ENCODE peak calls at places on chromosomes 3 and 15, in eight cellular contexts. P is body of pancreas, N is psoas muscle, D is brain microvascular endothelial cell, F is HCT116, G is heart right ventricle, X is AG04450, R is fibroblast of lung. Y is an unnamed sample.

GRCh38 chr3:60746690-60747416 is 504.4 kb downstream of the FHIT start:
- DNase-seq in G (no peak), N (no peak), R (peak), P (no peak), X (no peak), D (no peak), F (no peak), Y (no peak)

GRCh38 chr3:129577356-129577755 is 29.1 kb downstream of the PLXND1 start:
- DNase-seq in G (peak), X (no peak), N (peak), D (no peak), P (peak), R (peak), F (no peak), Y (no peak)

GRCh38 chr3:126522363-126522788 is 1.6 kb upstream of the CHST13 start:
- DNase-seq in X (no peak), R (peak), P (peak), G (peak), D (peak), N (peak), F (peak), Y (no peak)

GRCh38 chr15:96851613-96852012 is 521.1 kb downstream of the NR2F2 start:
- DNase-seq in R (peak), N (no peak), P (peak), D (peak), G (no peak), X (no peak), F (no peak), Y (no peak)

GRCh38 chr3:20575153-20575552 is 389.1 kb upstream of the SGO1 start:
- DNase-seq in R (peak), D (peak), X (peak), F (no peak), G (no peak), P (no peak), N (no peak), Y (no peak)

GRCh38 chr15:88896339-88897033 is 1.1 kb upstream of the HAPLN3 start:
- DNase-seq in G (no peak), D (no peak), N (no peak), F (no peak), R (no peak), P (no peak), X (no peak), Y (no peak)

GRCh38 chr3:14222900-14223594 is 44.4 kb downstream of the LSM3 start:
- DNase-seq in D (no peak), N (no peak), F (no peak), P (no peak), R (peak), G (no peak), X (no peak), Y (no peak)

GRCh38 chr15:39239562-39239961 is 341.3 kb upstream of the THBS1 start:
- DNase-seq in P (no peak), N (no peak), R (peak), F (no peak), D (no peak), X (no peak), G (no peak), Y (no peak)

GRCh38 chr15:47294765-47295259 is 422.5 kb upstream of the SEMA6D start:
- DNase-seq in G (no peak), R (peak), X (no peak), D (no peak), F (no peak), P (no peak), N (no peak), Y (no peak)

GRCh38 chr3:45210308-45211038 is 15.6 kb downstream of the TMEM158 start:
- DNase-seq in R (peak), X (peak), D (peak), G (peak), N (peak), F (peak), P (peak), Y (peak)

GRCh38 chr3:127383656-127384179 is 95.9 kb upstream of the PRR20G start:
- DNase-seq in R (no peak), N (no peak), X (no peak), F (no peak), G (no peak), D (no peak), P (no peak), Y (no peak)

GRCh38 chr3:78754066-78754743 is 1013.6 kb downstream of the ROBO1 start:
- DNase-seq in X (peak), N (no peak), D (peak), F (no peak), P (no peak), G (no peak), R (peak), Y (no peak)

GRCh38 chr15:76274226-76274625 is 37.0 kb downstream of the ETFA start:
- DNase-seq in R (peak), D (peak), G (no peak), P (no peak), F (no peak), X (no peak), N (no peak), Y (no peak)

GRCh38 chr3:188706176-188706575 is 465.6 kb upstream of the TPRG1 start:
- DNase-seq in F (no peak), R (no peak), D (no peak), X (no peak), G (no peak), N (no peak), P (no peak), Y (no peak)

GRCh38 chr3:141498592-141499223 is 11.9 kb downstream of the RASA2 start:
- DNase-seq in P (peak), X (no peak), G (peak), R (no peak), D (no peak), F (no peak), N (no peak), Y (no peak)

GRCh38 chr15:39687965-39688364 is 94.7 kb downstream of the FSIP1 start:
- DNase-seq in P (no peak), R (no peak), N (no peak), D (no peak), F (no peak), X (no peak), G (no peak), Y (no peak)

GRCh38 chr15:77858677-77859490 is 218.6 kb downstream of the TBC1D2B start:
- DNase-seq in D (no peak), N (no peak), F (no peak), P (peak), R (no peak), X (no peak), G (no peak), Y (no peak)

GRCh38 chr15:77856718-77857346 is 220.7 kb downstream of the TBC1D2B start:
- DNase-seq in G (no peak), R (no peak), F (no peak), N (no peak), D (no peak), X (no peak), P (no peak), Y (no peak)

GRCh38 chr15:77857419-77857818 is 220.1 kb downstream of the TBC1D2B start:
- DNase-seq in N (no peak), P (no peak), X (no peak), D (no peak), F (no peak), G (no peak), R (no peak), Y (no peak)

GRCh38 chr15:77860101-77860691 is 217.3 kb downstream of the TBC1D2B start:
- DNase-seq in P (no peak), X (no peak), D (no peak), G (no peak), R (no peak), F (no peak), N (no peak), Y (no peak)

GRCh38 chr15:77859491-77860060 is 217.9 kb downstream of the TBC1D2B start:
- DNase-seq in F (no peak), G (no peak), N (no peak), R (no peak), X (no peak), P (peak), D (no peak), Y (no peak)
- H3K27ac ChIP-seq in F (no peak), G (no peak), N (no peak), R (no peak), X (no peak), P (peak), D (no peak), Y (no peak)

DNA sequence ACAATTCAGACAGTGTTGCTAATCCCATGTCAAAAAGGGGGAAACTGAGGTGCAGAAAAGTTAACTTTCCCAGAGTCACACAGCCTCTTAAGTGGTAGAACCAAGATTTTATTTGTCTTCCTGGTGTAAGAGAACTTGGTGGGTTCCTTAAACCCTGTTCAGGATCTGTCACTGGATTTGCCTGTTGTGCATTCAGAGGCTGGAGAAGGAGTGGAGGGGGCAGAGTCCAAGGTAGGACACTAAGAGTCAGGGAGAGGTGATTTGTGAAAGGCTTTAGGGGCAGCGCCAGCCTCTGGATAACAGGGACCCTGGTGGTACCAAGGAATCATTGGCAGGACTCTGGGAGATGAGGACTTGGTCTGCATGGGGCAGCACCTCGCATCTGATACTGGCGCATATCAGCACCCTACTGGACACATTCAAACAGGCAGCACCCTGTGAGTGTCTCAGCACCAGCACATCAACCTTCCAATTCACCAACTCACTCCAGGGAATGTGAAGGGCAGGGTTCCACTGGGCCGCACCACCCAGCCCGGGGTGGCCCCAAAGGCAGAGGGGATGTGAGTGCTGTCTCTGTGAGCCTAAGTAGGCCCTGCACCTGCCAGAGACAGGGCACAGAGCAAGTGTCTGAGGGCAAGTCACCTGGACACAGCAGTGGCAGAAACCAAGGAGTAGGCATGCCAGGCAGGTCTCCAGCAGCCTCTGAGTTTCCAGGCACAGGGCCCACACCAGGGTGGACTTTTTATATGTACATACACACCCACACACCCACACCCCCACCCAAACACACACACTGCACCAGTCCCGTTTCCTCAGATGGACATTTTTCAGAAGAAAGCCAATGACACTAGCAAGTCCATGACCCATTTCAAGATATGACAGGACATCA is 71.6 kb downstream of the LIPC start:
- DNase-seq in R (no peak), D (no peak), G (no peak), F (no peak), X (no peak), P (no peak), N (no peak), Y (no peak)
- H3K27ac ChIP-seq in R (no peak), D (no peak), G (no peak), F (no peak), X (no peak), P (no peak), N (no peak), Y (no peak)

GRCh38 chr3:138898301-138898700 is 48.6 kb downstream of the FOXL2 start:
- DNase-seq in F (no peak), G (peak), D (peak), P (no peak), R (peak), N (no peak), X (no peak), Y (no peak)
- H3K27ac ChIP-seq in F (no peak), G (peak), D (no peak), P (no peak), R (no peak), N (peak), X (no peak), Y (no peak)

GRCh38 chr15:28114721-28115622 is 15.9 kb upstream of the OCA2 start:
- DNase-seq in D (peak), F (no peak), G (no peak), X (no peak), P (no peak), N (no peak), R (no peak), Y (no peak)

GRCh38 chr15:28113426-28114113 is 14.5 kb upstream of the OCA2 start:
- DNase-seq in D (no peak), P (no peak), N (no peak), F (no peak), X (no peak), G (no peak), R (no peak), Y (no peak)

GRCh38 chr15:28115871-28116270 is 16.8 kb upstream of the OCA2 start:
- DNase-seq in R (no peak), P (no peak), X (no peak), D (no peak), N (no peak), G (no peak), F (no peak), Y (no peak)

GRCh38 chr15:28112962-28113361 is 13.8 kb upstream of the OCA2 start:
- DNase-seq in R (no peak), N (no peak), F (no peak), P (no peak), X (no peak), D (no peak), G (no peak), Y (no peak)

DNA sequence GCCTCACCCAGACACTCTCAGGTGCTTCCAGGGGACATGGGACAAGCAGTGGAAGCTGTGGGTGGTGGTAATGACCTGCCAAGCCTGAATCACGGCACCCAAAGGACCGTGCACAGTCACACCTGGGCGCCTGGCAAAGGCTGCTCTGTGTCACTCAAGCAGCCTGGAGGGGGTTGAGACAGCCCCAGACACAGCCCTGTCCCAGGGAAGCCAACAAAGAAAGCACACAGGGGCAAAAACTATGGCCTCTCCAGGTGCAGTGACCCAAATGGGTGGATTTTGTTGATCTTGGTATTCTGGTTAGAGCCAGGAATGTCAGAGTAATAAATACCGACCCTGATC is 15.0 kb upstream of the OCA2 start:
- DNase-seq in P (no peak), G (no peak), R (no peak), D (no peak), F (no peak), N (no peak), X (no peak), Y (no peak)
- H3K27ac ChIP-seq in P (no peak), G (no peak), R (no peak), D (no peak), F (no peak), N (no peak), X (no peak), Y (no peak)

DNA sequence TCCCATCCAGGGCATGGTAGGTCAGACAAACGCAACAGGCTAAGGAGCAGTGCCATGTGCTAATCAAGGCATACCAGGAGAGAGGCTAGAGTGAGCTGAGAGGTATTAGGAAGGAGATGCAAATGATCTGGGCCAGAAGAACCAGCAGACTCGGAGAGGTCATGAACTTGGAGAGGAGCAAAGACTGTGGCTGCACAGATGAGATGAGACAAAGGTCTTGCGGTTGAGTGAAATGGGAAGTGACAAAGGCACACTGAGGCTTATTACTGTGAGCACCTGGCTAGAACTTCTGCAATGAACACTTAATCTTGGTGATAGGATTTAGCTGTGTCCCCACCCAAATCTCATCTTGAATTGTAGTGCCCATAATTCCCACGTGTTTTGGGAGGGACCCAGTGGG is 380.2 kb downstream of the ULK4 start:
- DNase-seq in R (no peak), P (no peak), X (no peak), G (no peak), D (no peak), F (no peak), N (no peak), Y (no peak)
- H3K27ac ChIP-seq in R (no peak), P (no peak), X (no peak), G (no peak), D (no peak), F (no peak), N (no peak), Y (no peak)

Y was measured in thoracic aorta.